ENCODE peak calls at places on chromosomes 7 and 10, in seven cellular contexts. F is testis; L is CD8-positive, alpha-beta memory T cell; K is upper lobe of right lung; A is PC-9; N is cardiac muscle cell; H is Caco-2. O is an unnamed sample.

GRCh38 chr10:15123749-15124184 is 26.6 kb downstream of the RPP38 start:
- DNase-seq in F (no peak), L (no peak), K (no peak), A (peak; percentile 46), N (no peak), H (no peak), O (no peak)

GRCh38 chr10:92238586-92239098 is 52.2 kb downstream of the CPEB3 start:
- DNase-seq in F (peak; percentile 54), L (no peak), K (peak; percentile 73), A (peak; percentile 90), N (no peak), H (peak; percentile 39), O (peak; percentile 30)

GRCh38 chr7:14900051-14900450 is 2.5 kb downstream of the DGKB start:
- DNase-seq in F (no peak), L (no peak), K (no peak), A (no peak), N (no peak), H (no peak), O (no peak)

GRCh38 chr10:69979177-69979576 is 73.5 kb upstream of the MACROH2A2 start:
- DNase-seq in F (no peak), L (no peak), K (no peak), A (no peak), N (no peak), H (no peak), O (no peak)

GRCh38 chr10:94005050-94005449 is 11.3 kb downstream of the PLCE1 start:
- DNase-seq in F (no peak), L (no peak), K (no peak), A (peak; percentile 87), N (no peak), H (peak; percentile 39), O (no peak)

GRCh38 chr7:156177396-156178055 is 365.3 kb upstream of the SHH start:
- DNase-seq in F (no peak), L (no peak), K (peak; percentile 37), A (no peak), N (no peak), H (no peak), O (no peak)

GRCh38 chr10:88728107-88728763 is 22.2 kb downstream of the LIPK start:
- DNase-seq in F (peak; percentile 88), L (no peak), K (peak; percentile 68), A (no peak), N (no peak), H (peak; percentile 34), O (peak; percentile 71)

GRCh38 chr7:43119371-43120069 is 7.1 kb downstream of the HECW1 start:
- DNase-seq in F (no peak), L (no peak), K (no peak), A (no peak), N (no peak), H (no peak), O (no peak)

GRCh38 chr7:50812109-50812508 is 29.4 kb upstream of the GRB10 start:
- DNase-seq in F (no peak), L (no peak), K (no peak), A (no peak), N (no peak), H (no peak), O (no peak)

GRCh38 chr10:101060036-101060950 is 1.5 kb upstream of the KAZALD1 start:
- DNase-seq in F (peak; percentile 96), L (peak; percentile 88), K (peak; percentile 95), A (peak; percentile 85), N (peak; percentile 93), H (peak; percentile 91), O (peak; percentile 76)

GRCh38 chr7:45921699-45922519 is 837 bp upstream of the IGFBP3 start:
- DNase-seq in F (peak; percentile 80), L (no peak), K (no peak), A (no peak), N (peak; percentile 81), H (peak; percentile 33), O (peak; percentile 71)

GRCh38 chr7:98619450-98620321 is 2.6 kb downstream of the NPTX2 start:
- DNase-seq in F (peak; percentile 34), L (no peak), K (no peak), A (no peak), N (no peak), H (peak; percentile 34), O (peak; percentile 80)

GRCh38 chr7:36171503-36171902 is 18.4 kb downstream of the EEPD1 start:
- DNase-seq in F (no peak), L (no peak), K (no peak), A (no peak), N (no peak), H (no peak), O (no peak)

GRCh38 chr7:130823060-130823459 is 89.1 kb upstream of the KLF14 start:
- DNase-seq in F (no peak), L (no peak), K (no peak), A (no peak), N (no peak), H (no peak), O (no peak)

GRCh38 chr7:130822642-130823041 is 88.6 kb upstream of the KLF14 start:
- DNase-seq in F (no peak), L (no peak), K (no peak), A (no peak), N (no peak), H (no peak), O (no peak)

GRCh38 chr7:130818056-130818455 is 84.0 kb upstream of the KLF14 start:
- DNase-seq in F (no peak), L (no peak), K (no peak), A (no peak), N (no peak), H (no peak), O (no peak)

GRCh38 chr7:130825819-130826218 is 91.8 kb upstream of the KLF14 start:
- DNase-seq in F (no peak), L (no peak), K (no peak), A (no peak), N (no peak), H (no peak), O (no peak)

DNA sequence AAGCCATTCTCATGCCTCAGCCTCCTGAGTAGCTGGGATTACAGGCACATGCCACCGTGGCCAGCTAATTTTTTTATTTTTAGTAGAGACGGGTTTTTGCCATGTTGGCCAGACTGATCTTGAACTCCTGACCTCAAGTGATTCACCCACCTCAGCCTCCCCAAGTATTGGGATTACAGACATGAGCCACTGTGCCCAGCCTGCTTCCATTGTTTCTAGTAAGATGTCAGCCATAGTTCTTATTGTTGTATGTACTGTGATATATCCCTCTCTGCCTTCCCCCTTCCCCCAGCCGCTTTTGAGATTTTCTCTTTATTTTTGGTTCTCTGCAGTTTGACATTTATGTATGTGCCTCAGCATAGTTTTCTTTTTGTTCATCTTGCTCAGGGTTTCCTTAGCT is 87.9 kb upstream of the KLF14 start:
- DNase-seq in F (no peak), L (no peak), K (no peak), A (no peak), N (no peak), H (no peak), O (no peak)
- H3K4me3 ChIP-seq in F (no peak overlapping the region), L (no peak overlapping the region), K (no peak overlapping the region), A (no peak overlapping the region), N (no peak overlapping the region), H (no peak overlapping the region), O (no peak overlapping the region)

GRCh38 chr7:151176401-151176800 is 8.9 kb upstream of the GBX1 start:
- DNase-seq in F (no peak), L (no peak), K (no peak), A (no peak), N (no peak), H (no peak), O (no peak)
- H3K27me3 ChIP-seq in F (no peaks in the 10 kb centered on the region), L (no peaks in the 10 kb centered on the region), K (peaks cover 31% of the 10 kb centered on the region), A (peaks cover 68% of the 10 kb centered on the region), N (peaks cover 30% of the 10 kb centered on the region), H (no peaks in the 10 kb centered on the region), O (peaks cover 13% of the 10 kb centered on the region)

DNA sequence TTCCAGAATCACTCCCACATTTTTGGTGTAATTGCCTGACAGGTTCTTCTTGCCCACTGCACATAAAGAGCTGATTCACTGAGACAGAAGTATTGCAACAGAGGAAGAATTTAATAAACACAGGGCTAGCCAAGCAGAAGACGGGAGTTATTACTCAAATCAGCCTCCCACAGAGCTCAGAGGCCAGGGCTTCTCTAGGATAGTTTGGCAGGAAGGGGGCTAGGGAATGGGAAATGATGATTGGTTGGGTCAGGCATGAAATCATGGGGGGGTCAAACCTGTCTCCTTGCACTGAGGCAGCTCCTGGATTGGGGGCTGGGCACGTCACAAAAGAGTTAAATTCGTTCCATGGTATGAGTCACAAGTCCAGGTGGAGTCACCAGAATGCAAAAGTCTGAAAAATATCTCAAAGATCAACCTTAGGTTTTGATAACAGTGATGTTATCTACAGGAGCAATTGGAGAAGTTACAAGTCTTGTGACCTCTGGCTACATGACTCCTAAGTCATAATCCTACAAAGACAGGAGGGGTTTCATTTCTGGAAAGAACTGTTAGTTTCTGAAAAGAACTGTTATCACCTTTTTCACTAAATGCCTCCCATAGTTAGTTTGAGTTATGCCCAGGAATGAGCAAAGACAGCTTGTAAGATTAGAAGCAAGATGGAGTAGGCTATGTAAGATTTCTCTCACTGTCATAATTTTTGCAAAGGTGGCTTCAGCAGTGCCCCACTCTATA is 30.3 kb upstream of the ERCC6 start:
- DNase-seq in F (no peak), L (no peak), K (no peak), A (peak; percentile 94), N (no peak), H (no peak), O (no peak)
- H3K4me3 ChIP-seq in F (no peak overlapping the region), L (no peak overlapping the region), K (no peak overlapping the region), A (peak overlapping the region; percentile 38), N (no peak overlapping the region), H (no peak overlapping the region), O (no peak overlapping the region)

GRCh38 chr10:132306951-132307751 is 599 bp downstream of the STK32C start:
- DNase-seq in F (peak; percentile 29), L (no peak), K (peak; percentile 88), A (peak; percentile 63), N (peak; percentile 43), H (peak; percentile 84), O (peak; percentile 84)

GRCh38 chr10:132309879-132310591 is 2.3 kb upstream of the STK32C start:
- DNase-seq in F (no peak), L (no peak), K (no peak), A (no peak), N (no peak), H (no peak), O (no peak)

GRCh38 chr10:132309466-132309865 is 1.7 kb upstream of the STK32C start:
- DNase-seq in F (no peak), L (no peak), K (no peak), A (no peak), N (no peak), H (no peak), O (peak; percentile 43)

GRCh38 chr10:132307823-132308587 is at the start of gene STK32C:
- DNase-seq in F (peak; percentile 96), L (peak; percentile 90), K (peak; percentile 97), A (peak; percentile 51), N (peak; percentile 95), H (peak; percentile 90), O (peak; percentile 100)

DNA sequence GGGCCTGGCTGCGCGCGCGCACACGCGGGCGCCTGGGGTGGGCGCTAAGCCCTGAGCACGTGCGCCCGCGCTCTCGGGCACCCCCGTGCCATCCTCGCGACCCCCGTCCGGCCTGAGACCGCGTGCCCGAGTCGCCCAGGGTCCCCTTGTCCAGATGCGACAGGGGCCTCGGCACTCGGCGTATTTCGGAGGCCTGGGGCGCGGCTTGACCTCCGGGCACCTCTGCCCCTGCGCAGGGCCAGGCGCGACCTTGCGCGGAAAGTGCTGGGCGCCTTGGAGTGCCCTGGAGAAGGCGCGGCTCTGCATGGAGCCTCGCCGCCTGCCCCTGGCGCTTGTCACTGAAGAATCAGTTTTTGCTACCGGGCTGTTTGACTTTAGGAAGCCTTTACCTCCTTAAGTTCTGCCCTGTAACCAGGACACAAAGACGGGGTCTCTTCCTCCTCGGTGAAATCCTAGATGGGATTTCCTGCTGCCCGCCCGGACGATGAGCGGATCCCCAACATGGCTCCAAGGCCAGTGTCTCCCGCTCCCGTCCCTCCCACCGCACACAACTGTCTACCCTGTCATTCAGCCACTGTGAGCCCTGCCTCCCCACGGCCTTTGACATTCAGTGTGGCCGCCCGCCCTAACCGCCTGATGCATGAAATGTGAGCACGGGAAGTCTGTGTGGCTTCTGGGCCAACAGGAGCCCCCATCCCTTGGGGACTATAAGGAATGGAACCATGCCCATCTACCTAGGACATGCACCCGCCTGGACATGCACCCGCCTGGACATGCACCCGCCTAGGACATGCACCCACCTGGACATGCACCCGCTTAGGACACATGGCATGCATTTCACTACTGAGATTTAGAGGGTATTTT is 1.1 kb upstream of the STK32C start:
- DNase-seq in F (no peak), L (no peak), K (no peak), A (no peak), N (peak; percentile 15), H (no peak), O (peak; percentile 78)
- H3K27me3 ChIP-seq in F (no peaks in the 10 kb centered on the region), L (no peaks in the 10 kb centered on the region), K (no peaks in the 10 kb centered on the region), A (no peaks in the 10 kb centered on the region), N (peaks cover 78% of the 10 kb centered on the region), H (no peaks in the 10 kb centered on the region), O (peaks cover 38% of the 10 kb centered on the region)

O was measured in H7.